ENCODE peak calls at places on chromosomes 16 and 17, in seven cellular contexts. Q is foreskin fibroblast; O is HTR-8/SVneo; B is H9; J is naive thymus-derived CD4-positive, alpha-beta T cell; F is type B pancreatic cell; C is ELF-1. Z is an unnamed sample.
A peak's percentile ranks its signal among the peaks of the same experiment; 100 is the strongest.

GRCh38 chr16:3841729-3842508 is 38.6 kb downstream of the CREBBP start:
- DNase-seq in Q (no peak), O (no peak), B (no peak), J (no peak), F (no peak), C (no peak), Z (no peak)

GRCh38 chr17:332558-333322 is 19.9 kb downstream of the RPH3AL start:
- DNase-seq in Q (no peak), O (no peak), B (peak; percentile 36), J (no peak), F (no peak), C (peak; percentile 59), Z (no peak)

GRCh38 chr17:51238253-51238887 is 21.5 kb downstream of the MBTD1 start:
- DNase-seq in Q (no peak), O (no peak), B (no peak), J (no peak), F (no peak), C (no peak), Z (no peak)

GRCh38 chr17:6580628-6581027 is 24.3 kb upstream of the PITPNM3 start:
- DNase-seq in Q (no peak), O (no peak), B (no peak), J (no peak), F (no peak), C (no peak), Z (no peak)

GRCh38 chr17:1882836-1883235 is 53.0 kb downstream of the RPA1 start:
- DNase-seq in Q (peak; percentile 26), O (peak; percentile 47), B (peak; percentile 57), J (no peak), F (no peak), C (peak; percentile 57), Z (no peak)

GRCh38 chr16:3793161-3793576 is 75.8 kb upstream of the TRAP1 start:
- DNase-seq in Q (no peak), O (no peak), B (no peak), J (no peak), F (no peak), C (peak; percentile 17), Z (no peak)

GRCh38 chr16:56321159-56321558 is 104.2 kb downstream of the AMFR start:
- DNase-seq in Q (no peak), O (no peak), B (no peak), J (no peak), F (no peak), C (no peak), Z (no peak)

GRCh38 chr17:2335726-2336214 is 487 bp downstream of the TSR1 start:
- DNase-seq in Q (no peak), O (peak; percentile 18), B (no peak), J (no peak), F (no peak), C (peak; percentile 27), Z (no peak)

GRCh38 chr17:3920940-3921852 is 4.9 kb upstream of the P2RX1 start:
- DNase-seq in Q (no peak), O (no peak), B (no peak), J (no peak), F (no peak), C (no peak), Z (no peak)

GRCh38 chr16:81551141-81551808 is 106.7 kb downstream of the CMIP start:
- DNase-seq in Q (peak; percentile 52), O (peak; percentile 59), B (no peak), J (no peak), F (no peak), C (no peak), Z (no peak)

GRCh38 chr16:85157813-85158701 is 45.8 kb upstream of the CIBAR2 start:
- DNase-seq in Q (no peak), O (no peak), B (peak; percentile 92), J (no peak), F (no peak), C (peak; percentile 87), Z (no peak)

GRCh38 chr17:77462101-77462500 is 321.3 kb downstream of the SEC14L1 start:
- DNase-seq in Q (no peak), O (no peak), B (no peak), J (peak; percentile 38), F (no peak), C (no peak), Z (no peak)

GRCh38 chr17:11332706-11333105 is 91.7 kb downstream of the SHISA6 start:
- DNase-seq in Q (no peak), O (no peak), B (no peak), J (no peak), F (no peak), C (no peak), Z (no peak)

GRCh38 chr16:30122621-30123160 is 329 bp downstream of the MAPK3 start:
- DNase-seq in Q (no peak), O (no peak), B (no peak), J (peak; percentile 35), F (no peak), C (no peak), Z (no peak)

GRCh38 chr17:68909066-68909465 is 46.1 kb downstream of the ABCA8 start:
- DNase-seq in Q (peak; percentile 90), O (peak; percentile 53), B (no peak), J (no peak), F (no peak), C (peak; percentile 3), Z (no peak)

GRCh38 chr16:48820379-48820778 is 210.4 kb upstream of the N4BP1 start:
- DNase-seq in Q (no peak), O (no peak), B (no peak), J (no peak), F (no peak), C (no peak), Z (no peak)

GRCh38 chr16:842061-842476 is 41.5 kb upstream of the GNG13 start:
- DNase-seq in Q (no peak), O (no peak), B (no peak), J (no peak), F (no peak), C (no peak), Z (no peak)

GRCh38 chr16:11913425-11914079 is 2.2 kb downstream of the GSPT1 start:
- DNase-seq in Q (no peak), O (no peak), B (no peak), J (peak; percentile 76), F (no peak), C (no peak), Z (no peak)

GRCh38 chr17:38344127-38344745 is 480 bp upstream of the GPR179 start:
- DNase-seq in Q (no peak), O (no peak), B (peak; percentile 29), J (no peak), F (no peak), C (no peak), Z (no peak)

GRCh38 chr16:8999800-9000199 is 36.1 kb upstream of the USP7 start:
- DNase-seq in Q (no peak), O (no peak), B (no peak), J (no peak), F (no peak), C (no peak), Z (no peak)

GRCh38 chr17:50240876-50241275 is 33.4 kb upstream of the TMEM92 start:
- DNase-seq in Q (no peak), O (no peak), B (no peak), J (no peak), F (no peak), C (no peak), Z (no peak)

GRCh38 chr17:82696916-82697807 is 1.3 kb downstream of the RAB40B start:
- DNase-seq in Q (no peak), O (no peak), B (peak; percentile 54), J (peak; percentile 25), F (no peak), C (no peak), Z (no peak)

GRCh38 chr17:61556224-61557188 is 34.5 kb downstream of the NACA2 start:
- DNase-seq in Q (no peak), O (peak; percentile 40), B (no peak), J (no peak), F (no peak), C (no peak), Z (no peak)

GRCh38 chr17:61586031-61586566 is 4.9 kb downstream of the NACA2 start:
- DNase-seq in Q (no peak), O (no peak), B (no peak), J (no peak), F (no peak), C (no peak), Z (no peak)

GRCh38 chr17:47649972-47650524 is 329 bp downstream of the KPNB1 start:
- DNase-seq in Q (no peak), O (peak; percentile 47), B (no peak), J (peak; percentile 58), F (no peak), C (no peak), Z (no peak)

GRCh38 chr16:65548470-65548869 is 426.6 kb upstream of the CDH11 start:
- DNase-seq in Q (no peak), O (no peak), B (peak; percentile 60), J (no peak), F (no peak), C (peak; percentile 85), Z (no peak)

GRCh38 chr17:21302711-21303425 is 18.4 kb downstream of the MAP2K3 start:
- DNase-seq in Q (no peak), O (no peak), B (no peak), J (no peak), F (no peak), C (no peak), Z (no peak)

GRCh38 chr17:4849011-4849536 is 15.9 kb downstream of the MINK1 start:
- DNase-seq in Q (no peak), O (no peak), B (peak; percentile 56), J (no peak), F (no peak), C (peak; percentile 90), Z (no peak)

GRCh38 chr17:73902416-73903181 is 258.4 kb upstream of the SDK2 start:
- DNase-seq in Q (no peak), O (no peak), B (peak; percentile 72), J (no peak), F (peak; percentile 68), C (peak; percentile 39), Z (no peak)

GRCh38 chr16:84810518-84811273 is 9.1 kb upstream of the CRISPLD2 start:
- DNase-seq in Q (no peak), O (no peak), B (no peak), J (peak; percentile 17), F (no peak), C (no peak), Z (no peak)

GRCh38 chr17:48391460-48391859 is 38.6 kb downstream of the SKAP1 start:
- DNase-seq in Q (no peak), O (no peak), B (no peak), J (no peak), F (no peak), C (no peak), Z (no peak)

GRCh38 chr16:85349413-85350145 is 237.3 kb upstream of the CIBAR2 start:
- DNase-seq in Q (no peak), O (no peak), B (no peak), J (no peak), F (peak; percentile 64), C (peak; percentile 61), Z (no peak)

GRCh38 chr16:87437911-87438610 is 45.9 kb downstream of the MAP1LC3B start:
- DNase-seq in Q (no peak), O (no peak), B (no peak), J (no peak), F (no peak), C (no peak), Z (no peak)